ENCODE peak calls at places on chromosomes 11 and 22, in four cellular contexts. F, B, H and C are unnamed samples.

GRCh38 chr22:25402160-25402500 is 162.3 kb upstream of the GRK3 start:
- DNase-seq in B (no peak), F (no peak), H (no peak), C (no peak)

GRCh38 chr11:279966-280761 is 2.0 kb downstream of the NLRP6 start:
- DNase-seq in F (no peak), H (no peak), B (peak; percentile 18), C (no peak)

GRCh38 chr11:30585067-30585891 is 874 bp downstream of the MPPED2 start:
- DNase-seq in H (peak; percentile 50), F (no peak), B (no peak), C (no peak)

GRCh38 chr22:50684501-50684900 is 11.9 kb downstream of the SHANK3 start:
- DNase-seq in B (no peak), F (no peak), H (no peak), C (no peak)

GRCh38 chr11:20261526-20261925 is 101.3 kb upstream of the DBX1 start:
- DNase-seq in H (no peak), F (no peak), B (no peak), C (no peak)

GRCh38 chr22:19607198-19608113 is 83.2 kb upstream of the CLDN5 start:
- DNase-seq in H (no peak), B (no peak), F (peak; percentile 78), C (no peak)

GRCh38 chr11:266676-267439 is 11.3 kb upstream of the NLRP6 start:
- DNase-seq in B (no peak), F (peak; percentile 12), H (no peak), C (no peak)

GRCh38 chr11:45994421-45995341 is 72.2 kb downstream of the LARGE2 start:
- DNase-seq in H (no peak), F (no peak), B (peak; percentile 23), C (peak; percentile 53)

GRCh38 chr11:19664896-19665548 is 47.6 kb upstream of the NAV2 start:
- DNase-seq in F (peak; percentile 21), H (no peak), B (peak; percentile 66), C (no peak)

GRCh38 chr11:114082415-114082748 is 22.9 kb downstream of the ZBTB16 start:
- DNase-seq in H (no peak), B (no peak), F (no peak), C (no peak)

GRCh38 chr22:43066134-43066533 is 23.1 kb downstream of the TTLL1 start:
- DNase-seq in B (no peak), F (no peak), H (no peak), C (no peak)

GRCh38 chr22:41762980-41763779 is 37.3 kb upstream of the CCDC134 start:
- DNase-seq in H (peak; percentile 64), B (no peak), F (peak; percentile 5), C (no peak)

GRCh38 chr11:75422248-75423231 is 10.5 kb downstream of the KLHL35 start:
- DNase-seq in B (no peak), H (no peak), F (peak; percentile 86), C (no peak)

GRCh38 chr22:28102413-28102812 is 183.4 kb upstream of the PITPNB start:
- DNase-seq in H (no peak), B (no peak), F (no peak), C (no peak)

GRCh38 chr11:18599739-18600230 is at the start of gene MISFA:
- DNase-seq in F (no peak), B (no peak), H (no peak), C (no peak)

GRCh38 chr11:33457948-33458347 is 200.8 kb downstream of the HIPK3 start:
- DNase-seq in B (no peak), F (no peak), H (no peak), C (no peak)
- TF ChIP-seq CTCF in B (no peak), F (no peak), H (no peak), C (no peak)

DNA sequence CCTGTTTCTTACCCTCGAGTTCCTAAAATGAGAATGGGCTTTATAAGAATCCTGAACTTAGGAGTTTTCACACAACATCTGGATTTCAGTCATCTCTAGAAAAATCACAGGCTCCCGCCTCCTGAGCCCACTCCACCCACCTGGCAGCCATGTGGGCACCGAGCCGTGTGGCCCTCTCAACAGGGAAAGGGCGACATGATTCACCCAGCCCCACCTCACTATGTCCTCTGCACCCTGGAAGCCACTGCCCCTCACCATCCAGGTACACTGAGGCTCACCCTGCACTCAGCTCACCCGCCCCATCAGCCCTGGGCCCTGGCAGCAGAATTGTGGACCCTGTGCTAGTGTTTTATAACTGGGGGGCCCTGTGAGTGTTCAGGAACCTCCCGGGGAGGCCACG is 101.5 kb downstream of the SHANK2 start:
- DNase-seq in F (no peak), B (no peak), H (no peak), C (no peak)
- TF ChIP-seq CTCF in F (no peak), B (no peak), H (no peak), C (no peak)

DNA sequence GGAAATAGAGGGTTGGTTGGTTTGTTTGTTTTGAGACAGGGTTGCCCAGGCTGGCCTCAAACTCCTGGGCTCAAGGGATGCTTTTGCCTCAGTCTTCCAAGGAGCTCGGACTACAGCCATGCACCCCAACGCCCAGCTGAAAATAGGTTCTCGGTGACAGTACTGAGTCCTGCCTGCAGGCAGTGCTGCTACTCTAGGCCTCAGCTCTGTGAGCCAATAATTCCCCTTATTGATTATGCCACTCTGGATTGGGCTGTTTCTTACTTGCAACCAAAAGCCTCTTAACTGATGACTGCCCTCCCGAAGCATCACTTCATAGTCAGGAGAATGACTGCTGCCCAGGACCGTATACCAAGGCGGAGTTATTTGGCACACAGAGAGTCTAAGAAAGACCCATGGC is 1.2 kb upstream of the C11orf16 start:
- DNase-seq in H (no peak), B (no peak), F (no peak), C (no peak)
- TF ChIP-seq CTCF in H (no peak), B (no peak), F (no peak), C (no peak)

GRCh38 chr11:74318241-74318932 is 6.9 kb upstream of the P4HA3 start:
- DNase-seq in B (peak; percentile 24), H (no peak), F (peak; percentile 37), C (no peak)
- TF ChIP-seq CTCF in B (no peak), H (no peak), F (no peak), C (no peak)

DNA sequence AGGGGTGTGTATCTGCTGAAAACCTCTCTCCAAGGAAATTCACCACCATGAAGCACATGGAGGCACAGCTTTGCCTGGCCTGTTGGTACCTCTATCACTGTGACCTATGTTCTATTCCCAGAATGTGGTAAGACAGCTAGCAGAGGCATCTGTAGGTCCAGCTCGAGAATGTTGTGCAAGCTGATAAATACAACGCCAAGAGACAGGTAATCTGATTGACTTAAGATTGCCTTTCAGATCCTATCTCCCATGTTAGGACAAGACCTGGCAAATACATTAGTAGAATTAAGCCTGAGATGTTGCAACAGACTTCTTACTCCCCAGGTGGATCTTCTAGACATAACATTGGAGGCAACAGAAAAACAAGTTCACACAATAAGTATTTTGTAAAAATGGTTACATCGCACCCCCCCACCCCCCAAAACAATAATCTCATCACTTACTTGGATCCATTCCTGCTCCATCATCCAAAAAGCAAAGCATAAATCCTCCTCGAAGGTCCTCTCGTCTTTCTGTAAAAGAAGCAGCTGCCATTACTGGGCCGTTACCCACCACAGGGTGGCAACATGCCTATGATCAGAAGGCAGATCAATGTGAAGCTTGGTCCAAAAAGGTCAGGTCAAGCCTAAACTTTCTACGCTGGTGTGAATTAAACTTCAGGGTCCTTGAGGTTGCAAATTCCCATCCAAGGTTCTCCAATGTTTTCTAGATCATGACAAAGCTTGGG is 18.5 kb downstream of the MORC2 start:
- DNase-seq in B (no peak), F (no peak), H (no peak), C (no peak)
- TF ChIP-seq CTCF in B (no peak), F (no peak), H (no peak), C (no peak)

GRCh38 chr11:67264260-67264659 is 2.0 kb upstream of the GRK2 start:
- DNase-seq in B (no peak), H (no peak), F (no peak), C (no peak)

GRCh38 chr11:67262731-67263675 is 3.3 kb upstream of the GRK2 start:
- DNase-seq in B (peak; percentile 76), F (peak; percentile 92), H (peak; percentile 83), C (no peak)

GRCh38 chr11:67261942-67262681 is 4.2 kb upstream of the GRK2 start:
- DNase-seq in H (no peak), B (no peak), F (no peak), C (no peak)

GRCh38 chr11:67260406-67260805 is 5.9 kb upstream of the GRK2 start:
- DNase-seq in B (no peak), F (no peak), H (no peak), C (no peak)

GRCh38 chr11:67261635-67261941 is 4.7 kb upstream of the GRK2 start:
- DNase-seq in F (no peak), B (no peak), H (no peak), C (no peak)
- TF ChIP-seq CTCF in F (peak; percentile 33), B (peak; percentile 18), H (peak; percentile 27), C (peak; percentile 38)

GRCh38 chr11:63670738-63671321 is 346 bp downstream of the ATL3 start:
- DNase-seq in F (peak; percentile 72), B (peak; percentile 57), H (no peak), C (no peak)
- TF ChIP-seq CTCF in F (peak; percentile 73), B (peak; percentile 28), H (no peak), C (peak; percentile 56)

DNA sequence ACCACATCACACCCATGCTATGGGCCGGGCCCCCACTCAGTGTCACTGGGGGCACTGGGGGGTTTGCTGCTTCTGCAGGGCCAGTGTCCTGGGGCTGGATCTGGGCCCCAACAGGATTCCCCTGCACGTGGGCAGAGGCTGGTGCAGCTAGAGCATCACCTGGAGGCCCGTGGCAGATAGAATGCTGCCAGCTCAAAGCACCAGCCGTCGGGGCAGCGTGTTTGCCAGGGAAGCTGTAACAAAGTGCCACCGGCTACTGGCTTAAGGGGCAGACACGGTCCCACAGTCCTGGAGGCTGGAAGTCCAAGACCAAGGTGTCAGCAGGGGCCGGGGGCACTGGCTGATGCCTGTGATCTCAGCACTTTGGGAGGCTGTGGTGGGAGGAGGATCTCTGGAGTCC is 7.1 kb downstream of the TCIRG1 start:
- DNase-seq in H (no peak), F (no peak), B (no peak), C (no peak)
- TF ChIP-seq CTCF in H (no peak), F (no peak), B (no peak), C (no peak)

GRCh38 chr11:11788067-11788710 is 53.6 kb upstream of the USP47 start:
- DNase-seq in F (no peak), B (no peak), H (no peak), C (no peak)
- TF ChIP-seq CTCF in F (no peak), B (no peak), H (peak; percentile 7), C (no peak)